ENCODE peak calls at places on chromosome X, in eight cellular contexts. One of them, this sample, is unnamed.

GRCh38 chrX:53678667-53679066 is 7.9 kb downstream of the HUWE1 start:
- DNase-seq in fibroblast of mammary gland: peak; percentile 30
- DNase-seq in Caco-2: no peak
- DNase-seq in AG04449: no peak
- DNase-seq in right lobe of liver: no peak
- DNase-seq in A549: peak; percentile 41
- DNase-seq in body of pancreas: no peak
- DNase-seq in astrocyte of the cerebellum: no peak
- DNase-seq in this sample: peak; percentile 40

GRCh38 chrX:110089656-110090404 is 86.9 kb downstream of the TMEM164 start:
- DNase-seq in AG04449: no peak
- DNase-seq in A549: no peak
- DNase-seq in right lobe of liver: no peak
- DNase-seq in body of pancreas: peak; percentile 76
- DNase-seq in fibroblast of mammary gland: no peak
- DNase-seq in Caco-2: no peak
- DNase-seq in astrocyte of the cerebellum: no peak
- DNase-seq in this sample: no peak

GRCh38 chrX:110563276-110563675 is 204.6 kb downstream of the RTL9 start:
- DNase-seq in fibroblast of mammary gland: peak; percentile 75
- DNase-seq in A549: no peak
- DNase-seq in astrocyte of the cerebellum: peak; percentile 71
- DNase-seq in AG04449: no peak
- DNase-seq in right lobe of liver: no peak
- DNase-seq in Caco-2: no peak
- DNase-seq in body of pancreas: no peak
- DNase-seq in this sample: no peak

GRCh38 chrX:133999013-133999705 is 13.8 kb upstream of the GPC3 start:
- DNase-seq in body of pancreas: no peak
- DNase-seq in AG04449: no peak
- DNase-seq in fibroblast of mammary gland: peak; percentile 57
- DNase-seq in astrocyte of the cerebellum: no peak
- DNase-seq in Caco-2: no peak
- DNase-seq in right lobe of liver: no peak
- DNase-seq in A549: no peak
- DNase-seq in this sample: no peak

GRCh38 chrX:135973025-135973547 is 702 bp downstream of the MMGT1 start:
- DNase-seq in AG04449: no peak
- DNase-seq in fibroblast of mammary gland: peak; percentile 44
- DNase-seq in body of pancreas: peak; percentile 11
- DNase-seq in right lobe of liver: no peak
- DNase-seq in astrocyte of the cerebellum: no peak
- DNase-seq in Caco-2: no peak
- DNase-seq in A549: peak; percentile 58
- DNase-seq in this sample: peak; percentile 29

GRCh38 chrX:106039920-106040319 is 1.4 kb upstream of the SERPINA7 start:
- DNase-seq in astrocyte of the cerebellum: no peak
- DNase-seq in right lobe of liver: no peak
- DNase-seq in A549: peak; percentile 7
- DNase-seq in fibroblast of mammary gland: peak; percentile 1
- DNase-seq in Caco-2: no peak
- DNase-seq in body of pancreas: peak; percentile 19
- DNase-seq in AG04449: no peak
- DNase-seq in this sample: peak; percentile 52

GRCh38 chrX:64975989-64976672 is at the start of gene ZC4H2:
- DNase-seq in AG04449: peak; percentile 7
- DNase-seq in body of pancreas: peak; percentile 83
- DNase-seq in right lobe of liver: peak; percentile 74
- DNase-seq in fibroblast of mammary gland: peak; percentile 77
- DNase-seq in Caco-2: peak; percentile 71
- DNase-seq in astrocyte of the cerebellum: peak; percentile 55
- DNase-seq in A549: peak; percentile 69
- DNase-seq in this sample: peak; percentile 76

GRCh38 chrX:2594491-2594890 is 93.7 kb upstream of the DHRSX start:
- DNase-seq in right lobe of liver: no peak
- DNase-seq in A549: no peak
- DNase-seq in fibroblast of mammary gland: no peak
- DNase-seq in AG04449: no peak
- DNase-seq in body of pancreas: no peak
- DNase-seq in astrocyte of the cerebellum: no peak
- DNase-seq in Caco-2: no peak
- DNase-seq in this sample: no peak

GRCh38 chrX:7889680-7890079 is 37.5 kb downstream of the PNPLA4 start:
- DNase-seq in right lobe of liver: no peak
- DNase-seq in Caco-2: no peak
- DNase-seq in A549: no peak
- DNase-seq in AG04449: no peak
- DNase-seq in body of pancreas: no peak
- DNase-seq in fibroblast of mammary gland: peak; percentile 34
- DNase-seq in astrocyte of the cerebellum: no peak
- DNase-seq in this sample: peak; percentile 31

GRCh38 chrX:42752730-42753129 is 25.2 kb downstream of the PPP1R2C start:
- DNase-seq in body of pancreas: no peak
- DNase-seq in right lobe of liver: no peak
- DNase-seq in A549: no peak
- DNase-seq in AG04449: no peak
- DNase-seq in fibroblast of mammary gland: no peak
- DNase-seq in astrocyte of the cerebellum: no peak
- DNase-seq in Caco-2: no peak
- DNase-seq in this sample: no peak

GRCh38 chrX:150572206-150572605 is 3.8 kb downstream of the MTM1 start:
- DNase-seq in fibroblast of mammary gland: no peak
- DNase-seq in body of pancreas: no peak
- DNase-seq in Caco-2: no peak
- DNase-seq in AG04449: no peak
- DNase-seq in astrocyte of the cerebellum: no peak
- DNase-seq in right lobe of liver: no peak
- DNase-seq in A549: no peak
- DNase-seq in this sample: no peak

GRCh38 chrX:39983715-39984114 is 114.0 kb downstream of the BCOR start:
- DNase-seq in right lobe of liver: no peak
- DNase-seq in body of pancreas: peak; percentile 20
- DNase-seq in AG04449: no peak
- DNase-seq in fibroblast of mammary gland: peak; percentile 57
- DNase-seq in A549: no peak
- DNase-seq in astrocyte of the cerebellum: peak; percentile 38
- DNase-seq in Caco-2: no peak
- DNase-seq in this sample: peak; percentile 45

GRCh38 chrX:26651755-26652154 is 435.8 kb downstream of the MAGEB5 start:
- DNase-seq in AG04449: no peak
- DNase-seq in Caco-2: no peak
- DNase-seq in fibroblast of mammary gland: no peak
- DNase-seq in body of pancreas: no peak
- DNase-seq in right lobe of liver: no peak
- DNase-seq in A549: peak; percentile 31
- DNase-seq in astrocyte of the cerebellum: no peak
- DNase-seq in this sample: peak; percentile 42

GRCh38 chrX:103839404-103839803 is 7.3 kb upstream of the RAB9B start:
- DNase-seq in AG04449: no peak
- DNase-seq in fibroblast of mammary gland: peak; percentile 33
- DNase-seq in A549: no peak
- DNase-seq in body of pancreas: no peak
- DNase-seq in astrocyte of the cerebellum: no peak
- DNase-seq in right lobe of liver: no peak
- DNase-seq in Caco-2: no peak
- DNase-seq in this sample: no peak

GRCh38 chrX:123675154-123675553 is 57.7 kb downstream of the THOC2 start:
- DNase-seq in body of pancreas: no peak
- DNase-seq in astrocyte of the cerebellum: no peak
- DNase-seq in fibroblast of mammary gland: no peak
- DNase-seq in AG04449: no peak
- DNase-seq in A549: no peak
- DNase-seq in right lobe of liver: no peak
- DNase-seq in Caco-2: no peak
- DNase-seq in this sample: no peak

GRCh38 chrX:23756165-23756564 is 13.1 kb upstream of the ACOT9 start:
- DNase-seq in right lobe of liver: peak; percentile 62
- DNase-seq in A549: peak; percentile 73
- DNase-seq in AG04449: no peak
- DNase-seq in fibroblast of mammary gland: peak; percentile 61
- DNase-seq in body of pancreas: peak; percentile 67
- DNase-seq in astrocyte of the cerebellum: no peak
- DNase-seq in Caco-2: peak; percentile 63
- DNase-seq in this sample: peak; percentile 79

GRCh38 chrX:47285762-47286320 is 53.0 kb downstream of the USP11 start:
- DNase-seq in Caco-2: no peak
- DNase-seq in fibroblast of mammary gland: peak; percentile 13
- DNase-seq in right lobe of liver: no peak
- DNase-seq in body of pancreas: no peak
- DNase-seq in astrocyte of the cerebellum: no peak
- DNase-seq in A549: no peak
- DNase-seq in AG04449: no peak
- DNase-seq in this sample: no peak

GRCh38 chrX:150845091-150845490 is 53.4 kb downstream of the CD99L2 start:
- DNase-seq in right lobe of liver: no peak
- DNase-seq in body of pancreas: no peak
- DNase-seq in astrocyte of the cerebellum: no peak
- DNase-seq in fibroblast of mammary gland: peak; percentile 8
- DNase-seq in A549: no peak
- DNase-seq in Caco-2: no peak
- DNase-seq in AG04449: no peak
- DNase-seq in this sample: peak; percentile 47

GRCh38 chrX:84187501-84188319 is at the start of gene RPS6KA6:
- DNase-seq in astrocyte of the cerebellum: no peak
- DNase-seq in right lobe of liver: peak; percentile 31
- DNase-seq in A549: peak; percentile 40
- DNase-seq in body of pancreas: peak; percentile 3
- DNase-seq in fibroblast of mammary gland: peak; percentile 30
- DNase-seq in Caco-2: peak; percentile 29
- DNase-seq in AG04449: no peak
- DNase-seq in this sample: no peak

GRCh38 chrX:97158270-97158669 is 274.6 kb downstream of the RPA4 start:
- DNase-seq in Caco-2: no peak
- DNase-seq in fibroblast of mammary gland: peak; percentile 14
- DNase-seq in body of pancreas: no peak
- DNase-seq in astrocyte of the cerebellum: no peak
- DNase-seq in AG04449: no peak
- DNase-seq in right lobe of liver: no peak
- DNase-seq in A549: peak; percentile 14
- DNase-seq in this sample: peak; percentile 6

GRCh38 chrX:1106478-1107210 is 105.8 kb downstream of the CRLF2 start:
- DNase-seq in astrocyte of the cerebellum: no peak
- DNase-seq in right lobe of liver: no peak
- DNase-seq in Caco-2: no peak
- DNase-seq in AG04449: no peak
- DNase-seq in body of pancreas: no peak
- DNase-seq in fibroblast of mammary gland: no peak
- DNase-seq in A549: peak; percentile 42
- DNase-seq in this sample: no peak
- TF ChIP-seq CTCF in astrocyte of the cerebellum: no peak
- TF ChIP-seq CTCF in right lobe of liver: no peak
- TF ChIP-seq CTCF in Caco-2: no peak
- TF ChIP-seq CTCF in AG04449: no peak
- TF ChIP-seq CTCF in body of pancreas: no peak
- TF ChIP-seq CTCF in fibroblast of mammary gland: no peak
- TF ChIP-seq CTCF in A549: no peak
- TF ChIP-seq CTCF in this sample: no peak

GRCh38 chrX:125998432-125998831 is 167.7 kb downstream of the DCAF12L2 start:
- DNase-seq in astrocyte of the cerebellum: no peak
- DNase-seq in AG04449: no peak
- DNase-seq in Caco-2: no peak
- DNase-seq in body of pancreas: no peak
- DNase-seq in right lobe of liver: no peak
- DNase-seq in fibroblast of mammary gland: peak; percentile 2
- DNase-seq in A549: peak; percentile 2
- DNase-seq in this sample: peak; percentile 49
- TF ChIP-seq CTCF in astrocyte of the cerebellum: peak; percentile 37
- TF ChIP-seq CTCF in AG04449: no peak
- TF ChIP-seq CTCF in Caco-2: peak; percentile 47
- TF ChIP-seq CTCF in body of pancreas: no peak
- TF ChIP-seq CTCF in right lobe of liver: peak; percentile 65
- TF ChIP-seq CTCF in fibroblast of mammary gland: peak; percentile 39
- TF ChIP-seq CTCF in A549: peak; percentile 16
- TF ChIP-seq CTCF in this sample: peak; percentile 42

DNA sequence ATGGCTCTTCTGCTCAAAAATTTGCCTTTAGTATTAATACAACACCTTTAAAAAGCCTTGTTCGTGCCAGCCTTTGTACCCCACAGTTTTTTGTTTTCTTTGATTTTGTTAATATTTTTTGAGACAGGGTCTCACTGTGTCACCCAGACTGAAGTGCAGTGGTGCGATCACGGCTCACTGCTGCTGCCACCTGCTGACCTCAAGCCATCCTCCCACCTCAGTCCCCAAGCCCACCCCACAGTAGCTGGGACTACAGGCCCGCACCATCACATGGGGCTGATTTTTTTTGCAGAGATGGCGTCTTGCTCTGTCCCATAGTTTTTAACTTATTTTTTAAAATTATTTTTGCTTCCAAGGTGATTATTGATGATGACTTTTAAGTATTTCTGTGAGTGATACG is 134.0 kb downstream of the HTR2C start:
- DNase-seq in A549: peak; percentile 2
- DNase-seq in fibroblast of mammary gland: no peak
- DNase-seq in right lobe of liver: no peak
- DNase-seq in Caco-2: peak; percentile 30
- DNase-seq in body of pancreas: no peak
- DNase-seq in astrocyte of the cerebellum: no peak
- DNase-seq in AG04449: no peak
- DNase-seq in this sample: no peak
- TF ChIP-seq CTCF in A549: peak; percentile 22
- TF ChIP-seq CTCF in fibroblast of mammary gland: peak; percentile 5
- TF ChIP-seq CTCF in right lobe of liver: peak; percentile 28
- TF ChIP-seq CTCF in Caco-2: peak; percentile 55
- TF ChIP-seq CTCF in body of pancreas: no peak
- TF ChIP-seq CTCF in astrocyte of the cerebellum: peak; percentile 27
- TF ChIP-seq CTCF in AG04449: no peak
- TF ChIP-seq CTCF in this sample: no peak

GRCh38 chrX:72714471-72714916 is 388 bp upstream of the PHKA1 start:
- DNase-seq in Caco-2: peak; percentile 49
- DNase-seq in right lobe of liver: peak; percentile 38
- DNase-seq in astrocyte of the cerebellum: peak; percentile 37
- DNase-seq in body of pancreas: peak; percentile 83
- DNase-seq in AG04449: no peak
- DNase-seq in fibroblast of mammary gland: peak; percentile 77
- DNase-seq in A549: peak; percentile 75
- DNase-seq in this sample: peak; percentile 51
- TF ChIP-seq CTCF in Caco-2: no peak
- TF ChIP-seq CTCF in right lobe of liver: no peak
- TF ChIP-seq CTCF in astrocyte of the cerebellum: no peak
- TF ChIP-seq CTCF in body of pancreas: no peak
- TF ChIP-seq CTCF in AG04449: no peak
- TF ChIP-seq CTCF in fibroblast of mammary gland: no peak
- TF ChIP-seq CTCF in A549: no peak
- TF ChIP-seq CTCF in this sample: no peak

This sample was measured in MCF 10A.